ENCODE peak calls at places on chromosome 3, in eight cellular contexts. One of them, this sample, is unnamed.
A peak's percentile ranks its signal among the peaks of the same experiment; 100 is the strongest.

GRCh38 chr3:169227911-169228310 is 435.6 kb downstream of the MECOM start:
- DNase-seq in tibial nerve: no peak
- DNase-seq in coronary artery: no peak
- DNase-seq in lower lobe of right lung: no peak
- DNase-seq in colonic mucosa: no peak
- DNase-seq in endodermal cell: peak; percentile 53
- DNase-seq in psoas muscle: no peak
- DNase-seq in foreskin keratinocyte: no peak
- DNase-seq in this sample: no peak

GRCh38 chr3:179179979-179180758 is 32.0 kb downstream of the PIK3CA start:
- DNase-seq in endodermal cell: no peak
- DNase-seq in lower lobe of right lung: no peak
- DNase-seq in psoas muscle: no peak
- DNase-seq in foreskin keratinocyte: no peak
- DNase-seq in tibial nerve: no peak
- DNase-seq in coronary artery: no peak
- DNase-seq in colonic mucosa: no peak
- DNase-seq in this sample: no peak

GRCh38 chr3:72814308-72814707 is 33.9 kb downstream of the SHQ1 start:
- DNase-seq in lower lobe of right lung: no peak
- DNase-seq in tibial nerve: no peak
- DNase-seq in psoas muscle: no peak
- DNase-seq in coronary artery: no peak
- DNase-seq in foreskin keratinocyte: no peak
- DNase-seq in colonic mucosa: no peak
- DNase-seq in endodermal cell: no peak
- DNase-seq in this sample: no peak

GRCh38 chr3:148331111-148331818 is 366.4 kb upstream of the AGTR1 start:
- DNase-seq in colonic mucosa: no peak
- DNase-seq in foreskin keratinocyte: no peak
- DNase-seq in tibial nerve: no peak
- DNase-seq in coronary artery: no peak
- DNase-seq in endodermal cell: no peak
- DNase-seq in lower lobe of right lung: no peak
- DNase-seq in psoas muscle: no peak
- DNase-seq in this sample: no peak

GRCh38 chr3:129491794-129492193 is 36.6 kb upstream of the RHO start:
- DNase-seq in tibial nerve: no peak
- DNase-seq in endodermal cell: no peak
- DNase-seq in psoas muscle: no peak
- DNase-seq in foreskin keratinocyte: no peak
- DNase-seq in coronary artery: no peak
- DNase-seq in lower lobe of right lung: no peak
- DNase-seq in colonic mucosa: no peak
- DNase-seq in this sample: no peak

GRCh38 chr3:121979734-121980449 is 42.2 kb downstream of the ILDR1 start:
- DNase-seq in psoas muscle: no peak
- DNase-seq in endodermal cell: no peak
- DNase-seq in lower lobe of right lung: no peak
- DNase-seq in tibial nerve: no peak
- DNase-seq in foreskin keratinocyte: peak; percentile 28
- DNase-seq in coronary artery: no peak
- DNase-seq in colonic mucosa: no peak
- DNase-seq in this sample: no peak

GRCh38 chr3:182925330-182925943 is 54.9 kb downstream of the DCUN1D1 start:
- DNase-seq in psoas muscle: peak; percentile 82
- DNase-seq in tibial nerve: no peak
- DNase-seq in lower lobe of right lung: no peak
- DNase-seq in colonic mucosa: no peak
- DNase-seq in endodermal cell: no peak
- DNase-seq in foreskin keratinocyte: peak; percentile 75
- DNase-seq in coronary artery: no peak
- DNase-seq in this sample: no peak

GRCh38 chr3:178537123-178537754 is 1.0 kb downstream of the KCNMB2 start:
- DNase-seq in coronary artery: no peak
- DNase-seq in endodermal cell: no peak
- DNase-seq in tibial nerve: no peak
- DNase-seq in psoas muscle: no peak
- DNase-seq in lower lobe of right lung: no peak
- DNase-seq in foreskin keratinocyte: no peak
- DNase-seq in colonic mucosa: no peak
- DNase-seq in this sample: no peak

GRCh38 chr3:135887220-135887619 is 78.3 kb upstream of the PPP2R3A start:
- DNase-seq in foreskin keratinocyte: peak; percentile 71
- DNase-seq in coronary artery: no peak
- DNase-seq in endodermal cell: no peak
- DNase-seq in lower lobe of right lung: no peak
- DNase-seq in psoas muscle: no peak
- DNase-seq in tibial nerve: no peak
- DNase-seq in colonic mucosa: no peak
- DNase-seq in this sample: no peak

GRCh38 chr3:47568901-47569300 is 9.8 kb downstream of the CSPG5 start:
- DNase-seq in lower lobe of right lung: no peak
- DNase-seq in coronary artery: no peak
- DNase-seq in foreskin keratinocyte: no peak
- DNase-seq in colonic mucosa: no peak
- DNase-seq in endodermal cell: no peak
- DNase-seq in psoas muscle: no peak
- DNase-seq in tibial nerve: no peak
- DNase-seq in this sample: no peak

GRCh38 chr3:55252921-55253320 is 234.2 kb downstream of the WNT5A start:
- DNase-seq in lower lobe of right lung: no peak
- DNase-seq in endodermal cell: no peak
- DNase-seq in coronary artery: no peak
- DNase-seq in tibial nerve: no peak
- DNase-seq in psoas muscle: no peak
- DNase-seq in foreskin keratinocyte: no peak
- DNase-seq in colonic mucosa: no peak
- DNase-seq in this sample: no peak

GRCh38 chr3:112651516-112651915 is 10.6 kb upstream of the CCDC80 start:
- DNase-seq in psoas muscle: no peak
- DNase-seq in foreskin keratinocyte: no peak
- DNase-seq in lower lobe of right lung: no peak
- DNase-seq in colonic mucosa: no peak
- DNase-seq in coronary artery: no peak
- DNase-seq in tibial nerve: no peak
- DNase-seq in endodermal cell: no peak
- DNase-seq in this sample: no peak

GRCh38 chr3:141049681-141050080 is 1.5 kb upstream of the SPSB4 start:
- DNase-seq in foreskin keratinocyte: no peak
- DNase-seq in colonic mucosa: no peak
- DNase-seq in coronary artery: no peak
- DNase-seq in psoas muscle: no peak
- DNase-seq in tibial nerve: no peak
- DNase-seq in endodermal cell: peak; percentile 70
- DNase-seq in lower lobe of right lung: no peak
- DNase-seq in this sample: no peak

GRCh38 chr3:59678042-59678707 is 628.4 kb upstream of the CFAP20DC start:
- DNase-seq in tibial nerve: no peak
- DNase-seq in colonic mucosa: no peak
- DNase-seq in psoas muscle: no peak
- DNase-seq in lower lobe of right lung: peak; percentile 65
- DNase-seq in endodermal cell: no peak
- DNase-seq in foreskin keratinocyte: no peak
- DNase-seq in coronary artery: no peak
- DNase-seq in this sample: no peak

GRCh38 chr3:149403443-149403842 is 26.0 kb upstream of the TM4SF1 start:
- DNase-seq in lower lobe of right lung: no peak
- DNase-seq in foreskin keratinocyte: no peak
- DNase-seq in coronary artery: no peak
- DNase-seq in colonic mucosa: no peak
- DNase-seq in tibial nerve: no peak
- DNase-seq in endodermal cell: no peak
- DNase-seq in psoas muscle: no peak
- DNase-seq in this sample: no peak

GRCh38 chr3:128573160-128573559 is 77.5 kb downstream of the RPN1 start:
- DNase-seq in lower lobe of right lung: no peak
- DNase-seq in coronary artery: no peak
- DNase-seq in psoas muscle: no peak
- DNase-seq in foreskin keratinocyte: no peak
- DNase-seq in tibial nerve: no peak
- DNase-seq in endodermal cell: no peak
- DNase-seq in colonic mucosa: no peak
- DNase-seq in this sample: no peak

GRCh38 chr3:43706342-43706741 is 15.6 kb downstream of the ABHD5 start:
- DNase-seq in coronary artery: no peak
- DNase-seq in colonic mucosa: no peak
- DNase-seq in lower lobe of right lung: no peak
- DNase-seq in foreskin keratinocyte: no peak
- DNase-seq in endodermal cell: no peak
- DNase-seq in psoas muscle: no peak
- DNase-seq in tibial nerve: no peak
- DNase-seq in this sample: no peak

GRCh38 chr3:141109761-141110160 is 58.6 kb downstream of the SPSB4 start:
- DNase-seq in foreskin keratinocyte: no peak
- DNase-seq in colonic mucosa: no peak
- DNase-seq in tibial nerve: no peak
- DNase-seq in lower lobe of right lung: no peak
- DNase-seq in endodermal cell: peak; percentile 24
- DNase-seq in psoas muscle: peak; percentile 74
- DNase-seq in coronary artery: no peak
- DNase-seq in this sample: no peak

GRCh38 chr3:159726231-159726964 is 262.2 kb upstream of the IL12A start:
- DNase-seq in tibial nerve: no peak
- DNase-seq in psoas muscle: no peak
- DNase-seq in colonic mucosa: no peak
- DNase-seq in foreskin keratinocyte: peak; percentile 91
- DNase-seq in endodermal cell: no peak
- DNase-seq in coronary artery: no peak
- DNase-seq in lower lobe of right lung: no peak
- DNase-seq in this sample: no peak

GRCh38 chr3:193780810-193781472 is 187.9 kb downstream of the OPA1 start:
- DNase-seq in foreskin keratinocyte: peak; percentile 75
- DNase-seq in lower lobe of right lung: peak; percentile 68
- DNase-seq in coronary artery: no peak
- DNase-seq in endodermal cell: peak; percentile 93
- DNase-seq in psoas muscle: peak; percentile 81
- DNase-seq in colonic mucosa: peak; percentile 79
- DNase-seq in tibial nerve: peak; percentile 34
- DNase-seq in this sample: no peak
- H3K27ac ChIP-seq in foreskin keratinocyte: peak overlapping the region; percentile 100
- H3K27ac ChIP-seq in lower lobe of right lung: no peak overlapping the region
- H3K27ac ChIP-seq in coronary artery: peak overlapping the region; percentile 26
- H3K27ac ChIP-seq in endodermal cell: no peak overlapping the region
- H3K27ac ChIP-seq in psoas muscle: no peak overlapping the region
- H3K27ac ChIP-seq in colonic mucosa: no peak overlapping the region
- H3K27ac ChIP-seq in tibial nerve: peak overlapping the region; percentile 60
- H3K27ac ChIP-seq in this sample: no peak overlapping the region

DNA sequence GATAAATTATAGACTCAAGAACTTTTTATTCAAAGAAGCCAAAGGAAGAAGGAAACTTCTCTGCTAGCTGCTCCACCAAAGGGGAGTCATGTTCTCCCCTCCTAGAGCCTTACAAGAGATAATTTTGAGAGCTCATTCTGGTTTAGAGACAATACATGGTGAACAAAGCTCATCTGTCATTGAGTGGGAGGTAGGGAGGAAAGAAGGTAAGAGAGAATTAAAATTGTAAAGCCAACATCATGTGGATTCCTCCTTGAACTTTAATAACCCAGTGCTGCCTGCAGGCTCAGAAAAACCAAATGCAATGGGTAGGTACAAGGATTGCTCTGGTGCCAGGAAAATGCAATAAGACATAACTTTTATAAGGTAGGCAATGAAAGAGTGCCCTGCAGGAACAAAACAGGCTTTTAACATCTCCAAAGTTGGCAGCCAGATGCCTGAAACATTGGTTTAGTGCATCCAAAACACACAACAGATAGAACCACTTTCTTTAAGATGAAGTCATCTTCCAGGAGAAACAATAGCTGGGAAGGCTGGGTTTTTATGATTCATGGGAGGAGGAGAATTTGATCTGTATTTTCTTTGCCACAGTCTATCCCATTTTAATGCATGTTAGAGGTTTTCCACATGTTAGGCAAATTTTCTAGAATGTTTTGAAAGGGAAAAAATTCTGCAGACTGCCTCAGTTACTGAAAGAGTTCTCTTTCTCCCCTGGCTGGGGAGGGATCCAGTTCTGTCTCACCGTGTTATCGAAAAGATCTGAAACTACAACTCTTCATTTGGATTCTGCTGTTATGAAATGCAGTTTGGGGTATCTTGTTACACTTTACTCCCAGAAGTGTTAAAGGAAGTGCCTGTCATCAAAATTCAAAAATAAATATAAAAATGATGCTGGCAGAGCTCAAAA is 11.3 kb upstream of the ARHGEF3 start:
- DNase-seq in psoas muscle: no peak
- DNase-seq in lower lobe of right lung: no peak
- DNase-seq in coronary artery: no peak
- DNase-seq in colonic mucosa: no peak
- DNase-seq in foreskin keratinocyte: no peak
- DNase-seq in tibial nerve: no peak
- DNase-seq in endodermal cell: no peak
- DNase-seq in this sample: no peak
- H3K27ac ChIP-seq in psoas muscle: no peak overlapping the region
- H3K27ac ChIP-seq in lower lobe of right lung: no peak overlapping the region
- H3K27ac ChIP-seq in coronary artery: no peak overlapping the region
- H3K27ac ChIP-seq in colonic mucosa: no peak overlapping the region
- H3K27ac ChIP-seq in foreskin keratinocyte: no peak overlapping the region
- H3K27ac ChIP-seq in tibial nerve: no peak overlapping the region
- H3K27ac ChIP-seq in endodermal cell: no peak overlapping the region
- H3K27ac ChIP-seq in this sample: peak overlapping the region; percentile 56

DNA sequence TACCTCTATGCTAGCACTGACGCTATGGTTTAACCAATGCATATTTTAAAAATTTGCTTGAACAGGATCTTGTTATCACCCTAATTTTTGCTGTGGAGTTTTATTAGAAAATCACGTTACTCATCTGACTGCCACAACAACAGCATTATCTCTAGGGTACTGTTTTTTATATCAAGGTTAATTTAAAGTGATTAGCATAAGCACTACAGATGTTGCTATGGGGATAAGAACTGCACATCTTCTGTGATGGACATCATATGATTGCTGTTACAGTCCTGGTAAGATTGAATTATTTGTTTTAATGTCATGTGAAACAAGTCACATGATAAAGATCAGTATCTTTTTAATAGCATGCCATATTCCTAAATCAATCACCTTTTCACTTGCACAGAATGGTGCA is 492.2 kb upstream of the ROBO2 start:
- DNase-seq in tibial nerve: no peak
- DNase-seq in colonic mucosa: no peak
- DNase-seq in endodermal cell: no peak
- DNase-seq in coronary artery: no peak
- DNase-seq in lower lobe of right lung: no peak
- DNase-seq in foreskin keratinocyte: no peak
- DNase-seq in psoas muscle: no peak
- DNase-seq in this sample: no peak
- H3K27ac ChIP-seq in tibial nerve: no peak overlapping the region
- H3K27ac ChIP-seq in colonic mucosa: no peak overlapping the region
- H3K27ac ChIP-seq in endodermal cell: no peak overlapping the region
- H3K27ac ChIP-seq in coronary artery: no peak overlapping the region
- H3K27ac ChIP-seq in lower lobe of right lung: no peak overlapping the region
- H3K27ac ChIP-seq in foreskin keratinocyte: no peak overlapping the region
- H3K27ac ChIP-seq in psoas muscle: no peak overlapping the region
- H3K27ac ChIP-seq in this sample: no peak overlapping the region

DNA sequence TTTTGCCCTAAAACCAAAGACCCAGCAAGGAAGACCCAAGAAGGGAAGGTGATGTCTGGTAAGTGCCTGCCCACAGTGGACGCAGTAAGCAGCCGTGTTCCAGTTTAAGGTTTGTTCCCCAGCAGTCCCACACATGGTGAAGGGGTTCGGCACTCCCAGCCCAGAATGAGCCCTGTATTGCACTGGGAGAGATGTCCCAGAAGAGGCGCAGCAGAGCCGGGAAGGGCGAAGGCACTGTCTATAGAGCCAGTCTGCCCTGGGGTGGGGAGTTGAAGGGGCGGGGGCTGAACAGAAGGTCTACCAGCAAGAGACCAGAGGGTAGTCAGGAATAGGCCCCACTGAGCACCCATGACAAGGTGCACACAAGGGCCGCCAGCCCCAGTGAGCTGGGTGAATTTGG is 6.4 kb downstream of the TMEM158 start:
- DNase-seq in coronary artery: no peak
- DNase-seq in endodermal cell: peak; percentile 53
- DNase-seq in foreskin keratinocyte: no peak
- DNase-seq in tibial nerve: no peak
- DNase-seq in lower lobe of right lung: no peak
- DNase-seq in colonic mucosa: no peak
- DNase-seq in psoas muscle: no peak
- DNase-seq in this sample: no peak
- H3K27ac ChIP-seq in coronary artery: no peak overlapping the region
- H3K27ac ChIP-seq in endodermal cell: no peak overlapping the region
- H3K27ac ChIP-seq in foreskin keratinocyte: no peak overlapping the region
- H3K27ac ChIP-seq in tibial nerve: no peak overlapping the region
- H3K27ac ChIP-seq in lower lobe of right lung: no peak overlapping the region
- H3K27ac ChIP-seq in colonic mucosa: no peak overlapping the region
- H3K27ac ChIP-seq in psoas muscle: no peak overlapping the region
- H3K27ac ChIP-seq in this sample: no peak overlapping the region